ENCODE peak calls at places on chromosomes 2 and 18, in five cellular contexts. D is heart left ventricle, R is cardiac muscle cell, P is neural progenitor cell, I is astrocyte. W is an unnamed sample.

GRCh38 chr2:136135924-136136906 is 18.3 kb upstream of the CXCR4 start:
- DNase-seq in D (no peak), R (peak; percentile 26), P (no peak), I (peak; percentile 7), W (peak; percentile 66)

GRCh38 chr2:213232649-213233437 is 51.4 kb upstream of the SPAG16 start:
- DNase-seq in D (no peak), R (peak; percentile 26), P (peak; percentile 79), I (peak; percentile 26), W (peak; percentile 17)

GRCh38 chr2:226661789-226662545 is 137.7 kb downstream of the IRS1 start:
- DNase-seq in D (peak; percentile 68), R (peak; percentile 98), P (no peak), I (peak; percentile 99), W (no peak)

GRCh38 chr18:23182606-23183005 is 47.3 kb downstream of the CABLES1 start:
- DNase-seq in D (no peak), R (no peak), P (no peak), I (no peak), W (no peak)

GRCh38 chr2:67065046-67065445 is 332.1 kb upstream of the ETAA1 start:
- DNase-seq in D (no peak), R (peak; percentile 15), P (no peak), I (no peak), W (no peak)

GRCh38 chr18:45639424-45639823 is 24.1 kb downstream of the SLC14A2 start:
- DNase-seq in D (no peak), R (no peak), P (no peak), I (no peak), W (no peak)

GRCh38 chr2:98601532-98602132 is 6.7 kb downstream of the COA5 start:
- DNase-seq in D (no peak), R (peak; percentile 54), P (peak; percentile 68), I (peak; percentile 21), W (no peak)

GRCh38 chr2:152647417-152648010 is 69.7 kb downstream of the PRPF40A start:
- DNase-seq in D (peak; percentile 68), R (peak; percentile 39), P (peak; percentile 45), I (peak; percentile 48), W (no peak)

GRCh38 chr2:239103125-239104098 is 255.5 kb downstream of the TWIST2 start:
- DNase-seq in D (no peak), R (no peak), P (no peak), I (no peak), W (no peak)

GRCh38 chr18:7567487-7568425 is 640 bp downstream of the PTPRM start:
- DNase-seq in D (peak; percentile 61), R (peak; percentile 79), P (peak; percentile 86), I (peak; percentile 65), W (no peak)

GRCh38 chr2:151823651-151824050 is 4.6 kb downstream of the ARL5A start:
- DNase-seq in D (no peak), R (no peak), P (peak; percentile 7), I (no peak), W (no peak)

GRCh38 chr2:36729067-36729466 is 32.6 kb downstream of the VIT start:
- DNase-seq in D (no peak), R (no peak), P (no peak), I (peak; percentile 27), W (no peak)

GRCh38 chr18:27311114-27311513 is 126.0 kb upstream of the CHST9 start:
- DNase-seq in D (no peak), R (no peak), P (no peak), I (no peak), W (no peak)

GRCh38 chr2:96916156-96917007 is 46.5 kb upstream of the SEMA4C start:
- DNase-seq in D (peak; percentile 23), R (no peak), P (no peak), I (no peak), W (no peak)

GRCh38 chr2:226136739-226137138 is 662.9 kb downstream of the IRS1 start:
- DNase-seq in D (no peak), R (no peak), P (no peak), I (no peak), W (no peak)

GRCh38 chr2:69781321-69782248 is 39.7 kb downstream of the ANXA4 start:
- DNase-seq in D (no peak), R (no peak), P (no peak), I (no peak), W (no peak)

GRCh38 chr2:49616800-49617199 is 462.5 kb upstream of the FSHR start:
- DNase-seq in D (no peak), R (peak; percentile 25), P (peak; percentile 61), I (peak; percentile 1), W (no peak)

GRCh38 chr2:27281442-27281841 is 787 bp upstream of the TRIM54 start:
- DNase-seq in D (peak; percentile 27), R (no peak), P (no peak), I (no peak), W (no peak)

GRCh38 chr2:68127358-68128242 is 30.1 kb upstream of the PNO1 start:
- DNase-seq in D (no peak), R (no peak), P (no peak), I (no peak), W (no peak)

GRCh38 chr2:9770308-9771100 is 72.8 kb upstream of the TAF1B start:
- DNase-seq in D (peak; percentile 75), R (peak; percentile 86), P (peak; percentile 83), I (peak; percentile 61), W (peak; percentile 42)

GRCh38 chr2:153828335-153828734 is 43.4 kb upstream of the GALNT13 start:
- DNase-seq in D (no peak), R (no peak), P (no peak), I (no peak), W (no peak)

GRCh38 chr18:10560457-10561045 is 34.7 kb downstream of the NAPG start:
- DNase-seq in D (peak; percentile 57), R (peak; percentile 86), P (peak; percentile 83), I (peak; percentile 44), W (peak; percentile 12)

GRCh38 chr2:128622916-128623620 is 304.4 kb upstream of the HS6ST1 start:
- DNase-seq in D (peak; percentile 10), R (no peak), P (no peak), I (peak; percentile 56), W (no peak)

GRCh38 chr18:76736309-76736708 is 86.0 kb upstream of the ZNF236 start:
- DNase-seq in D (no peak), R (no peak), P (no peak), I (no peak), W (no peak)

GRCh38 chr2:237278593-237278992 is 135.4 kb downstream of the COL6A3 start:
- DNase-seq in D (peak; percentile 82), R (peak; percentile 67), P (no peak), I (no peak), W (no peak)

GRCh38 chr2:74249406-74250122 is 51.1 kb downstream of the MTHFD2 start:
- DNase-seq in D (no peak), R (no peak), P (no peak), I (no peak), W (no peak)

GRCh38 chr2:109560265-109560664 is 53.5 kb downstream of the SEPTIN10 start:
- DNase-seq in D (no peak), R (peak; percentile 26), P (no peak), I (peak; percentile 48), W (no peak)

GRCh38 chr2:106996136-106996769 is 110.3 kb upstream of the ST6GAL2 start:
- DNase-seq in D (no peak), R (no peak), P (no peak), I (no peak), W (no peak)

GRCh38 chr2:106852103-106852502 is 33.9 kb downstream of the ST6GAL2 start:
- DNase-seq in D (no peak), R (no peak), P (peak; percentile 75), I (no peak), W (no peak)

GRCh38 chr2:109053716-109054115 is 64.7 kb upstream of the EDAR start:
- DNase-seq in D (no peak), R (no peak), P (no peak), I (no peak), W (no peak)

GRCh38 chr2:225998653-225999052 is 599.1 kb downstream of the NYAP2 start:
- DNase-seq in D (no peak), R (no peak), P (no peak), I (peak; percentile 43), W (no peak)

GRCh38 chr2:138652378-138652777 is 127.8 kb downstream of the NXPH2 start:
- DNase-seq in D (no peak), R (peak; percentile 4), P (no peak), I (peak; percentile 71), W (no peak)

GRCh38 chr18:67783215-67783946 is 266.9 kb upstream of the DSEL start:
- DNase-seq in D (no peak), R (peak; percentile 81), P (no peak), I (peak; percentile 92), W (no peak)

DNA sequence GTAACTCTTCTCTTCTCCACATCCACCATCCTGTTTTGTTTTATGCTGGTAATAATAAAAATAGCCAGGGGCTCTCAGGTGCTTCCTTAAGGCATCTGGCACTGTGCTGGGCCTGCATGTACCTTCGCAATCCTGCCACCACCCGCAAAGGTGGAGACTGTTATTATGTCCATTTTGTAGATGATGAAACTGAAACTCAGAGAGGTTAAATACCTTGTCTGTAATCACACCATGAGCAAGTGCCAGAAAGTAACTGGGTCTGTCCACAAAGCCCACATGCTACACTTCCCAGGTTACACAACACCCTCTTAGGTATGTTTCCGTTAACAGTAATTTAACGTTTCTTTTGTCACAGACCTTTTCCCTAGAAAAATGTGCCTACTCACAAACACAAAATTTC is 27.0 kb downstream of the NRP2 start:
- DNase-seq in D (no peak), R (no peak), P (no peak), I (no peak), W (no peak)
- H3K4me1 ChIP-seq in D (peaks cover 63% of the 10 kb centered on the region), R (peaks cover 12% of the 10 kb centered on the region), P (peaks cover 65% of the 10 kb centered on the region), I (peaks cover 69% of the 10 kb centered on the region), W (peaks cover 7% of the 10 kb centered on the region)

GRCh38 chr2:110637093-110637492 is 40.8 kb downstream of the BUB1 start:
- DNase-seq in D (no peak), R (no peak), P (no peak), I (no peak), W (no peak)
- H3K36me3 ChIP-seq in D (peaks cover 19% of the 10 kb centered on the region), R (peaks cover 15% of the 10 kb centered on the region), P (peaks cover 40% of the 10 kb centered on the region), I (peaks cover 22% of the 10 kb centered on the region), W (no peaks in the 10 kb centered on the region)

GRCh38 chr2:29075894-29076700 is 1.8 kb upstream of the PCARE start:
- DNase-seq in D (no peak), R (peak; percentile 14), P (peak; percentile 29), I (peak; percentile 24), W (no peak)
- H3K9me3 ChIP-seq in D (peaks cover 10% of the 10 kb centered on the region), R (no peaks in the 10 kb centered on the region), P (no peaks in the 10 kb centered on the region), I (peaks cover 7% of the 10 kb centered on the region), W (no peaks in the 10 kb centered on the region)

GRCh38 chr2:99623613-99624012 is 133.8 kb upstream of the REV1 start:
- DNase-seq in D (no peak), R (no peak), P (no peak), I (no peak), W (no peak)
- H3K4me1 ChIP-seq in D (peaks cover 44% of the 10 kb centered on the region), R (peaks cover 9% of the 10 kb centered on the region), P (no peaks in the 10 kb centered on the region), I (no peaks in the 10 kb centered on the region), W (no peaks in the 10 kb centered on the region)

W was measured in effector memory CD4-positive, alpha-beta T cell.